ENCODE peak calls at places on chromosomes 16 and 17, in four cellular contexts. F, L, G and X are unnamed samples.

GRCh38 chr17:56262854-56263253 is 109.6 kb downstream of the ANKFN1 start:
- DNase-seq in L (no peak), F (no peak), G (peak; percentile 83), X (no peak)

GRCh38 chr17:14428640-14429029 is 127.8 kb downstream of the HS3ST3B1 start:
- DNase-seq in G (no peak), F (no peak), L (no peak), X (no peak)

GRCh38 chr16:87121816-87122215 is 195.4 kb downstream of the C16orf95 start:
- DNase-seq in L (no peak), G (no peak), F (no peak), X (no peak)

GRCh38 chr16:30430428-30430970 is 669 bp upstream of the DCTPP1 start:
- DNase-seq in L (peak; percentile 10), G (no peak), F (no peak), X (no peak)

GRCh38 chr17:81514735-81515529 is 2.3 kb upstream of the ACTG1 start:
- DNase-seq in G (peak; percentile 75), F (no peak), L (peak; percentile 93), X (peak; percentile 67)

GRCh38 chr16:25224731-25225319 is 8.1 kb downstream of the AQP8 start:
- DNase-seq in G (no peak), L (no peak), F (no peak), X (no peak)

GRCh38 chr16:88961031-88961430 is 16.0 kb downstream of the CBFA2T3 start:
- DNase-seq in L (no peak), G (no peak), F (no peak), X (no peak)

GRCh38 chr16:4318171-4318910 is 2.5 kb downstream of the GLIS2 start:
- DNase-seq in F (no peak), G (no peak), L (peak; percentile 52), X (no peak)

GRCh38 chr17:43366809-43367587 is 31.8 kb upstream of the ARL4D start:
- DNase-seq in F (no peak), L (no peak), G (no peak), X (no peak)

GRCh38 chr16:50196736-50197135 is 43.6 kb downstream of the TENT4B start:
- DNase-seq in L (peak; percentile 58), F (no peak), G (no peak), X (no peak)

GRCh38 chr17:81891303-81891552 is 158 bp downstream of the ALYREF start:
- DNase-seq in G (no peak), L (no peak), F (no peak), X (no peak)

GRCh38 chr16:84190731-84191388 is at the start of gene ADAD2:
- DNase-seq in L (no peak), G (no peak), F (no peak), X (no peak)

GRCh38 chr17:77602062-77602746 is 356.3 kb upstream of the TNRC6C start:
- DNase-seq in G (no peak), L (peak; percentile 41), F (no peak), X (peak; percentile 77)

GRCh38 chr16:69179255-69180010 is 7.5 kb upstream of the SNTB2 start:
- DNase-seq in G (no peak), F (no peak), L (peak; percentile 38), X (peak; percentile 96)

GRCh38 chr17:19288453-19288852 is 51.3 kb downstream of the EPN2 start:
- DNase-seq in G (no peak), F (no peak), L (peak; percentile 16), X (no peak)

GRCh38 chr17:34313164-34313563 is 6.1 kb upstream of the CCL8 start:
- DNase-seq in G (no peak), F (no peak), L (no peak), X (no peak)

GRCh38 chr17:42784361-42784760 is 4.0 kb downstream of the WNK4 start:
- DNase-seq in F (no peak), L (no peak), G (no peak), X (no peak)

GRCh38 chr17:83149761-83150251 is 70.4 kb downstream of the METRNL start:
- DNase-seq in L (no peak), F (no peak), G (no peak), X (no peak)

GRCh38 chr16:57271063-57271345 is 13.5 kb downstream of the PLLP start:
- DNase-seq in L (no peak), F (no peak), G (no peak), X (no peak)

GRCh38 chr16:2212362-2213324 is 2.0 kb upstream of the BRICD5 start:
- DNase-seq in F (no peak), G (no peak), L (no peak), X (peak; percentile 64)

GRCh38 chr17:10772425-10773380 is 31.2 kb downstream of the TMEM238L start:
- DNase-seq in L (peak; percentile 19), F (no peak), G (no peak), X (peak; percentile 48)

GRCh38 chr16:86061318-86061695 is 162.3 kb downstream of the IRF8 start:
- DNase-seq in L (no peak), F (no peak), G (no peak), X (no peak)

GRCh38 chr16:89822188-89823086 is 5.8 kb upstream of the SPIRE2 start:
- DNase-seq in G (no peak), F (no peak), L (no peak), X (no peak)

GRCh38 chr17:35799942-35800341 is 4.5 kb upstream of the MMP28 start:
- DNase-seq in F (peak; percentile 65), G (no peak), L (no peak), X (peak; percentile 96)

GRCh38 chr17:6870841-6871240 is 39.3 kb upstream of the TEKT1 start:
- DNase-seq in L (no peak), G (no peak), F (no peak), X (peak; percentile 75)

GRCh38 chr17:67469208-67469980 is 92.3 kb downstream of the PITPNC1 start:
- DNase-seq in F (no peak), G (no peak), L (no peak), X (no peak)

GRCh38 chr16:86868070-86868469 is 289.7 kb downstream of the FOXL1 start:
- DNase-seq in L (no peak), G (no peak), F (no peak), X (no peak)

GRCh38 chr16:89172171-89172900 is 788 bp downstream of the CDH15 start:
- DNase-seq in L (no peak), G (no peak), F (no peak), X (no peak)

GRCh38 chr16:8716052-8716451 is 41.6 kb downstream of the ABAT start:
- DNase-seq in L (no peak), F (no peak), G (no peak), X (no peak)

GRCh38 chr16:67248401-67249177 is at the start of gene SLC9A5:
- DNase-seq in L (peak; percentile 54), G (no peak), F (no peak), X (no peak)

GRCh38 chr17:75240394-75241142 is 20.8 kb downstream of the GGA3 start:
- DNase-seq in L (peak; percentile 59), F (no peak), G (peak; percentile 45), X (peak; percentile 37)

GRCh38 chr16:81574168-81574567 is 129.6 kb downstream of the CMIP start:
- DNase-seq in F (peak; percentile 19), G (no peak), L (no peak), X (no peak)

GRCh38 chr17:13642188-13642587 is 40.5 kb upstream of the HS3ST3A1 start:
- DNase-seq in F (no peak), L (no peak), G (no peak), X (no peak)